ENCODE peak calls at places on chromosomes 7 and 10, in nine cellular contexts. One of them, this sample, is unnamed.

GRCh38 chr10:84360634-84361365 is 32.4 kb downstream of the CCSER2 start:
- DNase-seq in HCT116: no peak
- DNase-seq in esophagus muscularis mucosa: no peak
- DNase-seq in right lobe of liver: no peak
- DNase-seq in HepG2: no peak
- DNase-seq in ovary: no peak
- DNase-seq in testis: no peak
- DNase-seq in tibial nerve: no peak
- DNase-seq in Peyer's patch: no peak
- DNase-seq in this sample: no peak

GRCh38 chr10:22693371-22693784 is 21.0 kb downstream of the PIP4K2A start:
- DNase-seq in HCT116: no peak
- DNase-seq in esophagus muscularis mucosa: no peak
- DNase-seq in right lobe of liver: no peak
- DNase-seq in HepG2: no peak
- DNase-seq in ovary: no peak
- DNase-seq in testis: no peak
- DNase-seq in tibial nerve: no peak
- DNase-seq in Peyer's patch: no peak
- DNase-seq in this sample: peak

GRCh38 chr10:77756319-77757232 is 119.0 kb upstream of the KCNMA1 start:
- DNase-seq in HCT116: peak
- DNase-seq in esophagus muscularis mucosa: no peak
- DNase-seq in right lobe of liver: no peak
- DNase-seq in HepG2: peak
- DNase-seq in ovary: no peak
- DNase-seq in testis: peak
- DNase-seq in tibial nerve: no peak
- DNase-seq in Peyer's patch: no peak
- DNase-seq in this sample: peak

GRCh38 chr7:51613911-51614344 is 297.3 kb upstream of the COBL start:
- DNase-seq in HCT116: no peak
- DNase-seq in esophagus muscularis mucosa: no peak
- DNase-seq in right lobe of liver: no peak
- DNase-seq in HepG2: no peak
- DNase-seq in ovary: no peak
- DNase-seq in testis: peak
- DNase-seq in tibial nerve: no peak
- DNase-seq in Peyer's patch: no peak
- DNase-seq in this sample: no peak

GRCh38 chr10:12978885-12979284 is 22.6 kb downstream of the CCDC3 start:
- DNase-seq in HCT116: no peak
- DNase-seq in esophagus muscularis mucosa: no peak
- DNase-seq in right lobe of liver: no peak
- DNase-seq in HepG2: no peak
- DNase-seq in ovary: no peak
- DNase-seq in testis: no peak
- DNase-seq in tibial nerve: no peak
- DNase-seq in Peyer's patch: no peak
- DNase-seq in this sample: no peak

GRCh38 chr10:114603943-114604342 is 54.1 kb downstream of the ABLIM1 start:
- DNase-seq in HCT116: no peak
- DNase-seq in esophagus muscularis mucosa: no peak
- DNase-seq in right lobe of liver: no peak
- DNase-seq in HepG2: no peak
- DNase-seq in ovary: no peak
- DNase-seq in testis: no peak
- DNase-seq in tibial nerve: no peak
- DNase-seq in Peyer's patch: no peak
- DNase-seq in this sample: peak

GRCh38 chr7:36205844-36206243 is 52.8 kb downstream of the EEPD1 start:
- DNase-seq in HCT116: no peak
- DNase-seq in esophagus muscularis mucosa: no peak
- DNase-seq in right lobe of liver: peak
- DNase-seq in HepG2: no peak
- DNase-seq in ovary: no peak
- DNase-seq in testis: no peak
- DNase-seq in tibial nerve: no peak
- DNase-seq in Peyer's patch: peak
- DNase-seq in this sample: no peak

GRCh38 chr7:29565634-29565981 is 2.0 kb downstream of the PRR15 start:
- DNase-seq in HCT116: no peak
- DNase-seq in esophagus muscularis mucosa: no peak
- DNase-seq in right lobe of liver: no peak
- DNase-seq in HepG2: no peak
- DNase-seq in ovary: no peak
- DNase-seq in testis: no peak
- DNase-seq in tibial nerve: no peak
- DNase-seq in Peyer's patch: no peak
- DNase-seq in this sample: no peak

GRCh38 chr10:114967071-114967470 is 29.1 kb downstream of the TRUB1 start:
- DNase-seq in HCT116: no peak
- DNase-seq in esophagus muscularis mucosa: no peak
- DNase-seq in right lobe of liver: no peak
- DNase-seq in HepG2: peak
- DNase-seq in ovary: no peak
- DNase-seq in testis: no peak
- DNase-seq in tibial nerve: no peak
- DNase-seq in Peyer's patch: no peak
- DNase-seq in this sample: no peak

GRCh38 chr10:116768786-116769185 is 26.4 kb upstream of the HSPA12A start:
- DNase-seq in HCT116: no peak
- DNase-seq in esophagus muscularis mucosa: no peak
- DNase-seq in right lobe of liver: no peak
- DNase-seq in HepG2: no peak
- DNase-seq in ovary: no peak
- DNase-seq in testis: no peak
- DNase-seq in tibial nerve: no peak
- DNase-seq in Peyer's patch: no peak
- DNase-seq in this sample: no peak

GRCh38 chr10:112985701-112986510 is 35.9 kb downstream of the TCF7L2 start:
- DNase-seq in HCT116: no peak
- DNase-seq in esophagus muscularis mucosa: no peak
- DNase-seq in right lobe of liver: no peak
- DNase-seq in HepG2: no peak
- DNase-seq in ovary: no peak
- DNase-seq in testis: no peak
- DNase-seq in tibial nerve: no peak
- DNase-seq in Peyer's patch: no peak
- DNase-seq in this sample: no peak

GRCh38 chr10:52486840-52487611 is 172.9 kb downstream of the DKK1 start:
- DNase-seq in HCT116: no peak
- DNase-seq in esophagus muscularis mucosa: no peak
- DNase-seq in right lobe of liver: no peak
- DNase-seq in HepG2: no peak
- DNase-seq in ovary: no peak
- DNase-seq in testis: no peak
- DNase-seq in tibial nerve: no peak
- DNase-seq in Peyer's patch: no peak
- DNase-seq in this sample: no peak

GRCh38 chr7:157585113-157585861 is 248.5 kb downstream of the DNAJB6 start:
- DNase-seq in HCT116: no peak
- DNase-seq in esophagus muscularis mucosa: no peak
- DNase-seq in right lobe of liver: no peak
- DNase-seq in HepG2: no peak
- DNase-seq in ovary: no peak
- DNase-seq in testis: no peak
- DNase-seq in tibial nerve: no peak
- DNase-seq in Peyer's patch: peak
- DNase-seq in this sample: no peak
- TF ChIP-seq POLR2A in HCT116: no peak
- TF ChIP-seq POLR2A in esophagus muscularis mucosa: no peak
- TF ChIP-seq POLR2A in right lobe of liver: no peak
- TF ChIP-seq POLR2A in HepG2: no peak
- TF ChIP-seq POLR2A in ovary: no peak
- TF ChIP-seq POLR2A in testis: no peak
- TF ChIP-seq POLR2A in tibial nerve: no peak
- TF ChIP-seq POLR2A in Peyer's patch: no peak
- TF ChIP-seq POLR2A in this sample: no peak

GRCh38 chr10:133377025-133377817 is 1.8 kb upstream of the PAOX start:
- DNase-seq in HCT116: no peak
- DNase-seq in esophagus muscularis mucosa: no peak
- DNase-seq in right lobe of liver: peak
- DNase-seq in HepG2: no peak
- DNase-seq in ovary: no peak
- DNase-seq in testis: no peak
- DNase-seq in tibial nerve: no peak
- DNase-seq in Peyer's patch: peak
- DNase-seq in this sample: no peak

GRCh38 chr10:133372507-133372906 is 647 bp downstream of the ECHS1 start:
- DNase-seq in HCT116: no peak
- DNase-seq in esophagus muscularis mucosa: no peak
- DNase-seq in right lobe of liver: peak
- DNase-seq in HepG2: no peak
- DNase-seq in ovary: no peak
- DNase-seq in testis: no peak
- DNase-seq in tibial nerve: no peak
- DNase-seq in Peyer's patch: peak
- DNase-seq in this sample: no peak

GRCh38 chr10:133370026-133370786 is 2.9 kb downstream of the ECHS1 start:
- DNase-seq in HCT116: no peak
- DNase-seq in esophagus muscularis mucosa: no peak
- DNase-seq in right lobe of liver: peak
- DNase-seq in HepG2: no peak
- DNase-seq in ovary: no peak
- DNase-seq in testis: no peak
- DNase-seq in tibial nerve: no peak
- DNase-seq in Peyer's patch: peak
- DNase-seq in this sample: no peak

GRCh38 chr10:133375357-133376115 is 2.4 kb upstream of the ECHS1 start:
- DNase-seq in HCT116: no peak
- DNase-seq in esophagus muscularis mucosa: no peak
- DNase-seq in right lobe of liver: no peak
- DNase-seq in HepG2: no peak
- DNase-seq in ovary: no peak
- DNase-seq in testis: no peak
- DNase-seq in tibial nerve: no peak
- DNase-seq in Peyer's patch: no peak
- DNase-seq in this sample: no peak

DNA sequence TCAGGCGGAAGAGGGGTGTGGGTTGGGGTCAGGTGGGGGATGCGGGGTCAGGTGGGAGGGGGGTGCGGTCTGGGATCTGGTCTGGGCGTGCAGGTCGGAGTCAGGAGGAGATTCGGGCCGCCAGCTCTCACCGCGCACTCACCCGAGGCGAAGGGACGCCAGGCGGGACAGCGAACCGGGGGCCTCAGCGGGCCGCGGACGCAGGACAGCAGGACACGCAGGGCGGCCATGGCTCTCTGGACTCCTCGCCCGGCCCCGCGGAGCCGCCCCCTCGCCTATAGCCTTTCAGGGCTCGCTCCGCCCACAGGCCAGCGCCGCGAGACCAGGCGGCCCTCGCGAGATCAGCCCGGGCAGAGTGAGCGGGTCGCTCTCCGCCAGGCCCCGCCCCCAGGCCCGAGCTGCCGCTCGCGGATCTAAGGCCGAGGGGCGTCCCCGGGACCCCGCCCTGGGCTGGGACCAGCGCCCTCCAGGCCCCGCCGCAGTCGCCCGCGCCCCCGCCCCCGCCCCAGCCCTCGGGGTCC is at the start of gene ECHS1:
- DNase-seq in HCT116: peak
- DNase-seq in esophagus muscularis mucosa: peak
- DNase-seq in right lobe of liver: peak
- DNase-seq in HepG2: peak
- DNase-seq in ovary: peak
- DNase-seq in testis: peak
- DNase-seq in tibial nerve: peak
- DNase-seq in Peyer's patch: peak
- DNase-seq in this sample: peak
- TF ChIP-seq POLR2A in HCT116: peak
- TF ChIP-seq POLR2A in esophagus muscularis mucosa: peak
- TF ChIP-seq POLR2A in right lobe of liver: peak
- TF ChIP-seq POLR2A in HepG2: no peak
- TF ChIP-seq POLR2A in ovary: peak
- TF ChIP-seq POLR2A in testis: peak
- TF ChIP-seq POLR2A in tibial nerve: peak
- TF ChIP-seq POLR2A in Peyer's patch: peak
- TF ChIP-seq POLR2A in this sample: peak

GRCh38 chr10:103855424-103855823 is at the start of gene SH3PXD2A:
- DNase-seq in HCT116: no peak
- DNase-seq in esophagus muscularis mucosa: no peak
- DNase-seq in right lobe of liver: peak
- DNase-seq in HepG2: peak
- DNase-seq in ovary: peak
- DNase-seq in testis: no peak
- DNase-seq in tibial nerve: no peak
- DNase-seq in Peyer's patch: peak
- DNase-seq in this sample: no peak

GRCh38 chr10:103853428-103854264 is 1.7 kb downstream of the SH3PXD2A start:
- DNase-seq in HCT116: no peak
- DNase-seq in esophagus muscularis mucosa: no peak
- DNase-seq in right lobe of liver: no peak
- DNase-seq in HepG2: peak
- DNase-seq in ovary: no peak
- DNase-seq in testis: no peak
- DNase-seq in tibial nerve: no peak
- DNase-seq in Peyer's patch: no peak
- DNase-seq in this sample: no peak

GRCh38 chr10:103852856-103853255 is 2.5 kb downstream of the SH3PXD2A start:
- DNase-seq in HCT116: no peak
- DNase-seq in esophagus muscularis mucosa: no peak
- DNase-seq in right lobe of liver: no peak
- DNase-seq in HepG2: no peak
- DNase-seq in ovary: peak
- DNase-seq in testis: no peak
- DNase-seq in tibial nerve: peak
- DNase-seq in Peyer's patch: no peak
- DNase-seq in this sample: no peak

GRCh38 chr10:103854687-103855423 is 521 bp downstream of the SH3PXD2A start:
- DNase-seq in HCT116: no peak
- DNase-seq in esophagus muscularis mucosa: no peak
- DNase-seq in right lobe of liver: no peak
- DNase-seq in HepG2: no peak
- DNase-seq in ovary: peak
- DNase-seq in testis: peak
- DNase-seq in tibial nerve: no peak
- DNase-seq in Peyer's patch: peak
- DNase-seq in this sample: no peak

GRCh38 chr10:103854265-103854686 is 1.1 kb downstream of the SH3PXD2A start:
- DNase-seq in HCT116: no peak
- DNase-seq in esophagus muscularis mucosa: no peak
- DNase-seq in right lobe of liver: no peak
- DNase-seq in HepG2: peak
- DNase-seq in ovary: peak
- DNase-seq in testis: peak
- DNase-seq in tibial nerve: no peak
- DNase-seq in Peyer's patch: no peak
- DNase-seq in this sample: no peak
- TF ChIP-seq POLR2A in HCT116: no peak
- TF ChIP-seq POLR2A in esophagus muscularis mucosa: no peak
- TF ChIP-seq POLR2A in right lobe of liver: no peak
- TF ChIP-seq POLR2A in HepG2: no peak
- TF ChIP-seq POLR2A in ovary: no peak
- TF ChIP-seq POLR2A in testis: no peak
- TF ChIP-seq POLR2A in tibial nerve: no peak
- TF ChIP-seq POLR2A in Peyer's patch: no peak
- TF ChIP-seq POLR2A in this sample: no peak

GRCh38 chr7:100837099-100837836 is 9.9 kb upstream of the EPHB4 start:
- DNase-seq in HCT116: peak
- DNase-seq in esophagus muscularis mucosa: peak
- DNase-seq in right lobe of liver: peak
- DNase-seq in HepG2: no peak
- DNase-seq in ovary: peak
- DNase-seq in testis: peak
- DNase-seq in tibial nerve: peak
- DNase-seq in Peyer's patch: peak
- DNase-seq in this sample: peak
- TF ChIP-seq POLR2A in HCT116: peak
- TF ChIP-seq POLR2A in esophagus muscularis mucosa: no peak
- TF ChIP-seq POLR2A in right lobe of liver: peak
- TF ChIP-seq POLR2A in HepG2: no peak
- TF ChIP-seq POLR2A in ovary: peak
- TF ChIP-seq POLR2A in testis: no peak
- TF ChIP-seq POLR2A in tibial nerve: no peak
- TF ChIP-seq POLR2A in Peyer's patch: peak
- TF ChIP-seq POLR2A in this sample: peak